ENCODE peak calls at places on chromosomes 2 and 18, in seven cellular contexts. V is brain microvascular endothelial cell, Z is neural progenitor cell, N is OCI-LY7, G is ovary, F is body of pancreas, J is kidney epithelial cell. P is an unnamed sample. For H3K36me3, the result is how much of the 10 kb centered on the place peaks cover.

GRCh38 chr18:7940976-7941375 is 373.9 kb downstream of the PTPRM start:
- DNase-seq in V (no peak), Z (peak), N (no peak), G (no peak), F (no peak), J (no peak), P (no peak)

GRCh38 chr2:43345391-43345813 is 119.0 kb upstream of the ZFP36L2 start:
- DNase-seq in V (no peak), Z (peak), N (no peak), G (no peak), F (no peak), J (no peak), P (no peak)

GRCh38 chr2:46101557-46102220 is 195.5 kb upstream of the EPAS1 start:
- DNase-seq in V (no peak), Z (no peak), N (no peak), G (no peak), F (no peak), J (no peak), P (no peak)

GRCh38 chr2:145731467-145731866 is 1211.5 kb upstream of the ZEB2 start:
- DNase-seq in V (no peak), Z (no peak), N (no peak), G (no peak), F (no peak), J (no peak), P (no peak)

GRCh38 chr2:164205347-164205746 is 415.9 kb downstream of the GRB14 start:
- DNase-seq in V (peak), Z (no peak), N (no peak), G (no peak), F (no peak), J (no peak), P (peak)

GRCh38 chr2:203532957-203533695 is 2.0 kb downstream of the RAPH1 start:
- DNase-seq in V (peak), Z (peak), N (no peak), G (no peak), F (no peak), J (no peak), P (peak)

GRCh38 chr2:109513749-109514588 is 99.8 kb downstream of the SEPTIN10 start:
- DNase-seq in V (peak), Z (no peak), N (no peak), G (peak), F (no peak), J (peak), P (peak)

GRCh38 chr2:74503506-74504475 is 3.7 kb downstream of the PCGF1 start:
- DNase-seq in V (no peak), Z (no peak), N (no peak), G (no peak), F (no peak), J (no peak), P (no peak)

GRCh38 chr2:79025421-79025820 is at the start of gene REG3G:
- DNase-seq in V (no peak), Z (no peak), N (no peak), G (no peak), F (peak), J (no peak), P (no peak)

GRCh38 chr18:55031576-55031975 is 72.3 kb upstream of the CCDC68 start:
- DNase-seq in V (no peak), Z (no peak), N (no peak), G (no peak), F (no peak), J (no peak), P (peak)

GRCh38 chr2:239579081-239579480 is 178.3 kb upstream of the HDAC4 start:
- DNase-seq in V (no peak), Z (no peak), N (no peak), G (no peak), F (no peak), J (no peak), P (no peak)

GRCh38 chr18:23810396-23810795 is 121.1 kb downstream of the LAMA3 start:
- DNase-seq in V (no peak), Z (no peak), N (peak), G (no peak), F (no peak), J (no peak), P (no peak)

GRCh38 chr2:223537669-223538601 is 64.2 kb downstream of the SCG2 start:
- DNase-seq in V (peak), Z (no peak), N (no peak), G (no peak), F (no peak), J (no peak), P (peak)

GRCh38 chr18:45151645-45152044 is 463.6 kb upstream of the SLC14A2 start:
- DNase-seq in V (no peak), Z (no peak), N (no peak), G (no peak), F (no peak), J (no peak), P (no peak)

GRCh38 chr18:30376515-30376914 is 666.0 kb downstream of the DSC3 start:
- DNase-seq in V (no peak), Z (peak), N (no peak), G (no peak), F (no peak), J (no peak), P (no peak)

GRCh38 chr18:79410731-79411613 is 15.2 kb downstream of the NFATC1 start:
- DNase-seq in V (no peak), Z (no peak), N (no peak), G (no peak), F (no peak), J (no peak), P (no peak)

GRCh38 chr2:215973954-215974699 is 39.2 kb downstream of the MREG start:
- DNase-seq in V (no peak), Z (no peak), N (no peak), G (no peak), F (no peak), J (peak), P (peak)
- TF ChIP-seq CTCF in V (no peak), Z (no peak), N (no peak), G (no peak), F (no peak), J (no peak), P (no peak)

GRCh38 chr2:54454548-54454921 is 1.6 kb upstream of the SPTBN1 start:
- DNase-seq in V (no peak), Z (no peak), N (peak), G (no peak), F (no peak), J (no peak), P (no peak)
- H3K4me3 ChIP-seq in V (no peak), Z (peak), N (no peak), G (no peak), F (no peak), J (no peak), P (no peak)

GRCh38 chr2:238183846-238184245 is 19.6 kb downstream of the ILKAP start:
- DNase-seq in V (no peak), Z (no peak), N (no peak), G (no peak), F (no peak), J (no peak), P (no peak)

GRCh38 chr2:238174701-238175100 is 15.9 kb downstream of the ERFE start:
- DNase-seq in V (no peak), Z (no peak), N (no peak), G (no peak), F (no peak), J (no peak), P (peak)

GRCh38 chr2:238176565-238176964 is 17.8 kb downstream of the ERFE start:
- DNase-seq in V (no peak), Z (no peak), N (no peak), G (no peak), F (no peak), J (no peak), P (no peak)

GRCh38 chr2:238182362-238182761 is 21.1 kb downstream of the ILKAP start:
- DNase-seq in V (no peak), Z (no peak), N (no peak), G (no peak), F (no peak), J (no peak), P (no peak)

DNA sequence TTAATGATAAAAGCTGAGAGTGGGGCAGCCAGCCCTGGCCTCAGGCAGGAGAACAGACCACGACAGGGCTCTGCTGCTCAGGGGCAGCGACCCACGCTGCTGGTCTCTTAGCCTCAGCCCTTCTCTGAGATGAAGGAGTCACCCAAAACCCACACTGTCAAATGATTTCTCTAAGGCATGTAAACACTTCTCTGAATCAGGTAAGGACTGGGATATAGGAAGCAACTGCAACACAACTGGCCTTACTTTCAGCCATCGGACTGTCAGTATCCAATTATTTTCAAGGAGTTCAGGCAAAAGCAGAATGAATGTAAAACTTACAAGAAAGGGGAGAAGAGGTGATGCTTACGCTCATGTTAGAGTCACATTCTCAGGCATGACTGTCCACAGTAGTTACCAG is 21.8 kb downstream of the ERFE start:
- DNase-seq in V (no peak), Z (no peak), N (no peak), G (no peak), F (no peak), J (no peak), P (no peak)
- H3K36me3 ChIP-seq in V (half or more), Z (under half), N (half or more), G (under half), F (under half), J (under half), P (under half)

DNA sequence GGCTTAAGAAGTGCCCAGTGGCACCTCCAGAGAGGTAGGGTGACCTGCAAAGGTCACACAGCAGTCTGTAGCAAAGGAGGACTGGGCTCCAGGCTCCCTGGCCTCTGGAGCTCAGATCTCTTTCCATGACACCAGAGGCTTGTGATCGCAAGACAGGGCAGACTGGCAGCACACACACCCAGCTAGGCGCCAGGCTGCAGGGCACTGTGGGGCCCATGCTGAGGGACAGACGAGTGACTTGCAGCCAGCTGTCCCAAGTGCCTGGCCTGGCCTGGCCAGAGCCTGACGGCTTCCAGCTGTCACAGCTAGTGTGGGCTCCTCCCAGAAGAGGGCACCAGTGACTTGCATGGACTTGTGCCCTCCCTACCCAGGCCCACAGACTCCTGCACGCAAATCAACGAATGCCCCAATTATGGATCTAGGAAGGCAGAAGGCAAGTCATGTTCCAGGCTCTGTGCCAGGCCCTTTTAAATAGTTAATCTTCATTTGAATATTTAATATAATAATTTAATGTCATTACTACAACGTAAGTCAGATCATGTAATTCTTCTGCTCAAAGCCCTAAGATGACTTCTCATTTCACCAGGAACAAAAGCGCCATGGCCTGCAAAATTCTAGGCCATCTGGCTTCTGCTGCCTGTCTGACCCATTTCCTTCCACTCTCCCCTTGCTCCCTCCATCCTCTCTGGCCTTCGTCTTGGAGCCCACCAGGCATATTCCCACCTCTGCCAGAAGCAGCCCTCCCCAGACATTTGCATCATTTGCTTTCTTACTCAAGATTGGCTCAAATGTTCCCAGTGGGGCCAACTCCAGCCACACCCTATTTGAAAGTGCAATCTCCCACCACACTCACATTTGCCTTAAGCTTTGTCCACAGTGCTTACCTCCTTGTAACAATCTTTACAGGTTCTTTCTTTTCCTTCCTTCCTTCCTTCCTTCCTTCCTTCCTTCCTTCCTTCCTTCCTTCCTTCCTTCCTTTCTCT is 3.7 kb upstream of the SPEG start:
- DNase-seq in V (no peak), Z (peak), N (peak), G (peak), F (no peak), J (no peak), P (peak)
- TF ChIP-seq CTCF in V (peak), Z (peak), N (peak), G (no peak), F (no peak), J (peak), P (peak)

DNA sequence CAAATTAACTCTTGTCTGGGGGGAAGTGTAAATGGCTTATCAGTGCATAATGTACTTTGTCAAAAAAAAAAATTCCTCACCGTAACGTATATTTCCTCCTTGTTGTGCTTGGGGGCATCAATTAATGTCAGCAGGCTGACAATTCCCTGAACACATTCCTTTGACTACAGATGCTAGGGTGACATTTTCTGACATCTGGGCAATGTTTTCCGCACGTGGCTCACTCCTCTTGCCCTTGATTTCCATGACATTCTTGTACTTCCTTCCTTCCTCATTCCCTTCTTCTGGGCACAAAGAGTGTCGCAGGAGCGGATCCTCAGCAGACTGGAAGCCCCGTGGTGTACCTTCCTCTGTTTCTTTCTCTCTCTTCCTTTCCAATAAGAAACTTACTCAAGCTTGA is 173.7 kb downstream of the SP3 start:
- DNase-seq in V (no peak), Z (peak), N (no peak), G (no peak), F (no peak), J (no peak), P (no peak)
- H3K4me3 ChIP-seq in V (no peak), Z (no peak), N (no peak), G (no peak), F (no peak), J (no peak), P (no peak)

GRCh38 chr2:235896061-235896460 is 272.1 kb downstream of the GBX2 start:
- DNase-seq in V (no peak), Z (no peak), N (no peak), G (no peak), F (no peak), J (no peak), P (no peak)
- H3K36me3 ChIP-seq in V (under half), Z (under half), N (under half), G (under half), F (under half), J (under half), P (under half)

GRCh38 chr2:158753561-158754302 is 41.4 kb upstream of the DAPL1 start:
- DNase-seq in V (peak), Z (peak), N (peak), G (peak), F (peak), J (no peak), P (peak)
- TF ChIP-seq CTCF in V (peak), Z (peak), N (peak), G (peak), F (peak), J (peak), P (peak)

GRCh38 chr2:205925373-205926337 is 160.3 kb downstream of the INO80D start:
- DNase-seq in V (peak), Z (peak), N (peak), G (peak), F (peak), J (no peak), P (peak)
- H3K4me3 ChIP-seq in V (peak), Z (peak), N (no peak), G (peak), F (no peak), J (peak), P (no peak)